ENCODE peak calls at places on chromosome 13, in nine cellular contexts. L, Q, E, D, T, Z, N, O and P are unnamed samples.

GRCh38 chr13:60163525-60164471 is at the start of gene DIAPH3:
- DNase-seq in L (peak; percentile 98), Q (peak; percentile 96), E (peak; percentile 99), D (peak; percentile 97), T (peak; percentile 96), Z (peak; percentile 87), N (peak; percentile 97), O (peak; percentile 90), P (peak; percentile 98)

GRCh38 chr13:102658678-102659077 is 36.2 kb downstream of the METTL21C start:
- DNase-seq in L (no peak), Q (no peak), E (no peak), D (no peak), T (no peak), Z (no peak), N (no peak), O (no peak), P (no peak)

GRCh38 chr13:67204731-67205130 is 25.4 kb downstream of the PCDH9 start:
- DNase-seq in L (no peak), Q (no peak), E (no peak), D (no peak), T (no peak), Z (no peak), N (no peak), O (no peak), P (no peak)

GRCh38 chr13:64633948-64634347 is 2596.2 kb downstream of the PCDH9 start:
- DNase-seq in L (no peak), Q (no peak), E (no peak), D (no peak), T (no peak), Z (no peak), N (no peak), O (no peak), P (no peak)

GRCh38 chr13:39760521-39760920 is 105.1 kb downstream of the COG6 start:
- DNase-seq in L (no peak), Q (no peak), E (no peak), D (no peak), T (no peak), Z (no peak), N (no peak), O (no peak), P (no peak)

GRCh38 chr13:113123226-113124150 is 889 bp downstream of the F10 start:
- DNase-seq in L (peak; percentile 48), Q (no peak), E (peak; percentile 50), D (no peak), T (no peak), Z (no peak), N (no peak), O (peak; percentile 52), P (no peak)

GRCh38 chr13:30395192-30396158 is 26.8 kb upstream of the UBE2L5 start:
- DNase-seq in L (peak; percentile 98), Q (peak; percentile 85), E (peak; percentile 78), D (peak; percentile 86), T (peak; percentile 97), Z (peak; percentile 62), N (peak; percentile 86), O (peak; percentile 97), P (peak; percentile 78)

GRCh38 chr13:42894765-42895181 is 97.3 kb downstream of the EPSTI1 start:
- DNase-seq in L (peak; percentile 89), Q (peak; percentile 75), E (no peak), D (no peak), T (no peak), Z (no peak), N (no peak), O (no peak), P (no peak)

GRCh38 chr13:27919934-27920676 is at the start of gene PDX1:
- DNase-seq in L (no peak), Q (no peak), E (peak; percentile 83), D (peak; percentile 27), T (peak; percentile 84), Z (no peak), N (no peak), O (no peak), P (peak; percentile 38)

GRCh38 chr13:27919299-27919933 is 384 bp upstream of the PDX1 start:
- DNase-seq in L (no peak), Q (no peak), E (no peak), D (no peak), T (no peak), Z (no peak), N (no peak), O (peak; percentile 12), P (no peak)

GRCh38 chr13:27917121-27917947 is 2.5 kb upstream of the PDX1 start:
- DNase-seq in L (no peak), Q (no peak), E (peak; percentile 67), D (no peak), T (no peak), Z (no peak), N (no peak), O (no peak), P (no peak)

GRCh38 chr13:27918041-27918917 is 1.5 kb upstream of the PDX1 start:
- DNase-seq in L (no peak), Q (no peak), E (peak; percentile 35), D (no peak), T (no peak), Z (no peak), N (no peak), O (no peak), P (no peak)

GRCh38 chr13:27918918-27919255 is 913 bp upstream of the PDX1 start:
- DNase-seq in L (no peak), Q (no peak), E (peak; percentile 17), D (no peak), T (no peak), Z (no peak), N (no peak), O (no peak), P (no peak)
- H3K27me3 ChIP-seq in L (peaks cover 96% of the 10 kb centered on the region), Q (peaks cover 100% of the 10 kb centered on the region), E (peaks cover 100% of the 10 kb centered on the region), D (peaks cover 100% of the 10 kb centered on the region), T (peaks cover 98% of the 10 kb centered on the region), Z (peaks cover 48% of the 10 kb centered on the region), N (peaks cover 89% of the 10 kb centered on the region), O (peaks cover 8% of the 10 kb centered on the region), P (peaks cover 92% of the 10 kb centered on the region)

GRCh38 chr13:111999352-111999751 is 67.6 kb upstream of the SOX1 start:
- DNase-seq in L (no peak), Q (no peak), E (no peak), D (no peak), T (no peak), Z (no peak), N (no peak), O (no peak), P (no peak)

GRCh38 chr13:111994578-111994977 is 72.4 kb upstream of the SOX1 start:
- DNase-seq in L (no peak), Q (no peak), E (no peak), D (no peak), T (no peak), Z (no peak), N (no peak), O (no peak), P (no peak)

GRCh38 chr13:111990362-111990761 is 76.6 kb upstream of the SOX1 start:
- DNase-seq in L (no peak), Q (no peak), E (no peak), D (no peak), T (no peak), Z (no peak), N (no peak), O (no peak), P (no peak)

GRCh38 chr13:111992911-111993310 is 74.0 kb upstream of the SOX1 start:
- DNase-seq in L (no peak), Q (no peak), E (no peak), D (no peak), T (no peak), Z (no peak), N (no peak), O (no peak), P (no peak)

DNA sequence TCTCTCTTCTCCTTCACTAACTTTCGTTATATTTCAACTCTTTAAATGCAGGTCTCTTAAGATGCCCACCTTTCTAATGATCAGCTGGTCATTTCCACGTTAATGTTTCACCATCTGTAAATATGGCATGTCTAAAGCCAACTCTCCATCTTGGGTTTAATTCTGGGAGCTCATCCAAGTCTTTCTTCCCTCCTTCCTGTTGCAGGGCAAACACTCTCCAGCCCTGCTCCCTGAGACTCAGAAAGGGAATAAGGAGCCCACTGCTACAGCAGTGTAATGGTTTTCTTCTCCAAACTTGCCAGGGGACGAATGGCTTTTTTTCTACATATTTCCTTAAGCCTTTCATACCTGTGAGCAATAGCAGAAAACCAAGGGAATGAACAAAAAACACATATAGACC is 73.2 kb upstream of the SOX1 start:
- DNase-seq in L (no peak), Q (no peak), E (no peak), D (no peak), T (no peak), Z (no peak), N (no peak), O (no peak), P (no peak)
- H3K27me3 ChIP-seq in L (no peaks in the 10 kb centered on the region), Q (peaks cover 25% of the 10 kb centered on the region), E (peaks cover 26% of the 10 kb centered on the region), D (peaks cover 69% of the 10 kb centered on the region), T (no peaks in the 10 kb centered on the region), Z (no peaks in the 10 kb centered on the region), N (peaks cover 3% of the 10 kb centered on the region), O (no peaks in the 10 kb centered on the region), P (peaks cover 27% of the 10 kb centered on the region)

GRCh38 chr13:99892866-99893504 is 78.6 kb downstream of the ZIC5 start:
- DNase-seq in L (no peak), Q (no peak), E (no peak), D (no peak), T (no peak), Z (no peak), N (no peak), O (no peak), P (no peak)

GRCh38 chr13:99894105-99894504 is 77.5 kb downstream of the ZIC5 start:
- DNase-seq in L (no peak), Q (no peak), E (no peak), D (no peak), T (no peak), Z (no peak), N (no peak), O (no peak), P (no peak)

GRCh38 chr13:99894835-99895427 is 76.6 kb downstream of the ZIC5 start:
- DNase-seq in L (no peak), Q (no peak), E (peak; percentile 74), D (no peak), T (no peak), Z (no peak), N (no peak), O (no peak), P (no peak)

GRCh38 chr13:99892189-99892588 is 79.4 kb downstream of the ZIC5 start:
- DNase-seq in L (no peak), Q (no peak), E (peak; percentile 87), D (no peak), T (no peak), Z (no peak), N (no peak), O (no peak), P (no peak)

DNA sequence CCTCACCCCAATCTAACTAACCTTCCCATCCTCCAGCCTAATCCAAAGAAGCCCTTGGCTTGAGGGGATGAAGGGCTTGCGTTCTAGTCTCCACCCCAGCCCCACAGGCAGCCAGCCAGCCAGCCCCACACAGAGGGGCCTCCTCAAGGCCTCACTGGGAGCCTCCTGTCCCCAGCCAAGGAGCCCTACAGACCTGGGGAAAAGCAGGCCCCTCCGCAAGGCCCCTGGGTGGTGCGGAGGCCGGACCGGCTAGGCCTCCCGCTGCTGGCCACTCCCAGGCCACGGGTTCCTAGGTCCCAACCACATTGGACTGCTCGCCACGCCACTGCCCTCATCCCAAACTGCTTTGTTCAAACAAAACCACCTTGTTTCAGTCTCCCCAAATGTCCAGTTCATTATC is 78.0 kb downstream of the ZIC5 start:
- DNase-seq in L (no peak), Q (no peak), E (no peak), D (no peak), T (no peak), Z (no peak), N (no peak), O (no peak), P (no peak)
- H3K27me3 ChIP-seq in L (peaks cover 32% of the 10 kb centered on the region), Q (peaks cover 57% of the 10 kb centered on the region), E (peaks cover 59% of the 10 kb centered on the region), D (peaks cover 56% of the 10 kb centered on the region), T (peaks cover 26% of the 10 kb centered on the region), Z (peaks cover 26% of the 10 kb centered on the region), N (peaks cover 38% of the 10 kb centered on the region), O (peaks cover 1% of the 10 kb centered on the region), P (no peaks in the 10 kb centered on the region)

GRCh38 chr13:23467048-23467931 is 33.8 kb upstream of the SACS start:
- DNase-seq in L (peak; percentile 54), Q (no peak), E (no peak), D (no peak), T (no peak), Z (no peak), N (no peak), O (no peak), P (peak; percentile 54)

GRCh38 chr13:23469901-23470525 is 36.5 kb upstream of the SACS start:
- DNase-seq in L (no peak), Q (no peak), E (peak; percentile 58), D (no peak), T (no peak), Z (no peak), N (no peak), O (no peak), P (no peak)

GRCh38 chr13:23466144-23467002 is 32.9 kb upstream of the SACS start:
- DNase-seq in L (peak; percentile 88), Q (peak; percentile 78), E (peak; percentile 85), D (peak; percentile 64), T (peak; percentile 90), Z (peak; percentile 46), N (peak; percentile 80), O (peak; percentile 54), P (peak; percentile 79)

GRCh38 chr13:23468811-23469210 is 35.3 kb upstream of the SACS start:
- DNase-seq in L (no peak), Q (no peak), E (no peak), D (no peak), T (no peak), Z (no peak), N (no peak), O (no peak), P (peak; percentile 66)

DNA sequence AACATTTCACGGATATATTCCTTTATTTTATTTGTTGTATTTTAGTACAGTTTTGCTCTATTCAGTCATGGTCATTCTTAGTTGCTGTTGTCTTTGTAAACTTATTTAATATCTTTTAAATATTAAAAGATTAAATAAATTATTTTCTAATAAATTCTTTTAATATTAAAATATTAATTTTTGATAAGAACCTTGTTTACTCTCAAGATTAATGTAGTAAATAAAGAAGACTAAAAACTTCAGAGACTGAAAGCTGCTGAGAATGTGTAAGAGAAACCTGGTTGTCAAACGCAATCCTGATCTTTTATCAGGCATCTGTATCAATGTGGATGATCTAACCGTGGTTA is 34.4 kb upstream of the SACS start:
- DNase-seq in L (no peak), Q (no peak), E (no peak), D (no peak), T (no peak), Z (no peak), N (no peak), O (no peak), P (no peak)
- H3K27me3 ChIP-seq in L (no peaks in the 10 kb centered on the region), Q (no peaks in the 10 kb centered on the region), E (peaks cover 20% of the 10 kb centered on the region), D (no peaks in the 10 kb centered on the region), T (no peaks in the 10 kb centered on the region), Z (no peaks in the 10 kb centered on the region), N (no peaks in the 10 kb centered on the region), O (no peaks in the 10 kb centered on the region), P (no peaks in the 10 kb centered on the region)